ENCODE peak calls at places on chromosomes 4 and X, in seven cellular contexts. B, D, N, W, Y, F and K are unnamed samples.

GRCh38 chr4:64068096-64068495 is 341.2 kb downstream of the TECRL start:
- DNase-seq in B (no peak), D (no peak), N (no peak), W (peak; percentile 1), Y (no peak), F (no peak), K (no peak)

GRCh38 chr4:5224340-5224739 is 173.1 kb downstream of the STK32B start:
- DNase-seq in B (no peak), D (no peak), N (no peak), W (no peak), Y (no peak), F (no peak), K (no peak)

GRCh38 chr4:67744561-67745283 is 9.5 kb downstream of the GNRHR start:
- DNase-seq in B (peak; percentile 58), D (no peak), N (no peak), W (peak; percentile 14), Y (no peak), F (no peak), K (no peak)

GRCh38 chrX:42028113-42028512 is 104.8 kb upstream of the CASK start:
- DNase-seq in B (no peak), D (no peak), N (no peak), W (no peak), Y (no peak), F (no peak), K (no peak)

GRCh38 chr4:24924309-24924781 is 11.5 kb upstream of the CCDC149 start:
- DNase-seq in B (peak; percentile 95), D (no peak), N (no peak), W (peak; percentile 92), Y (no peak), F (no peak), K (no peak)

GRCh38 chr4:72418458-72418857 is 150.6 kb downstream of the ADAMTS3 start:
- DNase-seq in B (peak; percentile 83), D (peak; percentile 50), N (no peak), W (peak; percentile 88), Y (peak; percentile 12), F (no peak), K (no peak)

GRCh38 chrX:28016823-28017222 is 35.6 kb upstream of the DCAF8L1 start:
- DNase-seq in B (no peak), D (no peak), N (no peak), W (no peak), Y (no peak), F (no peak), K (no peak)

GRCh38 chr4:125780159-125780558 is 465.4 kb downstream of the FAT4 start:
- DNase-seq in B (peak; percentile 28), D (no peak), N (no peak), W (peak; percentile 67), Y (no peak), F (no peak), K (no peak)

GRCh38 chr4:82721819-82722423 is 76.7 kb downstream of the SCD5 start:
- DNase-seq in B (no peak), D (peak; percentile 64), N (peak; percentile 52), W (no peak), Y (peak; percentile 13), F (no peak), K (no peak)